ENCODE peak calls at places on chromosomes 3 and 15, in six cellular contexts. C is fibroblast of lung; M is HL-60; T is CD8-positive, alpha-beta T cell; S is uterus; U is pancreas. N is an unnamed sample.

GRCh38 chr15:100211855-100212850 is 129.6 kb downstream of the ADAMTS17 start:
- DNase-seq in S (no peak), T (no peak), U (no peak), C (no peak), M (no peak), N (no peak)

GRCh38 chr3:64176461-64176996 is 48.7 kb downstream of the PRICKLE2 start:
- DNase-seq in S (no peak), U (no peak), T (no peak), C (no peak), M (no peak), N (no peak)

GRCh38 chr15:48965972-48966371 is 2.3 kb upstream of the SHC4 start:
- DNase-seq in S (no peak), C (peak; percentile 72), T (no peak), M (peak; percentile 44), U (no peak), N (peak; percentile 68)

GRCh38 chr3:149657458-149657795 is 398 bp downstream of the WWTR1 start:
- DNase-seq in T (no peak), U (no peak), S (peak; percentile 67), M (no peak), C (peak; percentile 70), N (no peak)

GRCh38 chr3:127699098-127699945 is 26.6 kb downstream of the ABTB1 start:
- DNase-seq in C (peak; percentile 79), U (peak; percentile 46), M (no peak), T (no peak), S (no peak), N (peak; percentile 28)

GRCh38 chr3:150577854-150578253 is 25.3 kb upstream of the SELENOT start:
- DNase-seq in S (no peak), M (no peak), U (no peak), T (no peak), C (peak; percentile 20), N (no peak)

GRCh38 chr3:64530434-64531049 is 157.3 kb downstream of the ADAMTS9 start:
- DNase-seq in S (peak; percentile 74), T (no peak), M (peak; percentile 14), U (peak; percentile 70), C (peak; percentile 69), N (no peak)

GRCh38 chr3:15359677-15360397 is 27.5 kb upstream of the SH3BP5 start:
- DNase-seq in U (no peak), M (no peak), T (no peak), C (no peak), S (no peak), N (no peak)

GRCh38 chr3:159130108-159130507 is 328.3 kb downstream of the MFSD1 start:
- DNase-seq in M (no peak), T (no peak), S (no peak), C (no peak), U (no peak), N (no peak)

GRCh38 chr15:26866298-26867198 is at the start of gene GABRA5:
- DNase-seq in S (no peak), U (peak; percentile 22), M (no peak), T (no peak), C (no peak), N (no peak)

GRCh38 chr3:116005404-116005803 is 382.1 kb downstream of the GAP43 start:
- DNase-seq in T (no peak), C (peak; percentile 89), M (no peak), S (peak; percentile 28), U (no peak), N (no peak)

GRCh38 chr15:90262426-90262825 is 3.0 kb upstream of the NGRN start:
- DNase-seq in M (no peak), S (no peak), U (no peak), T (no peak), C (no peak), N (no peak)

GRCh38 chr15:81950841-81951414 is 94.9 kb downstream of the MEX3B start:
- DNase-seq in T (no peak), U (no peak), S (no peak), M (no peak), C (no peak), N (no peak)

GRCh38 chr3:57383421-57383820 is 90.9 kb upstream of the ASB14 start:
- DNase-seq in U (no peak), M (no peak), T (no peak), S (no peak), C (no peak), N (no peak)

GRCh38 chr15:39127925-39128617 is 452.8 kb upstream of the THBS1 start:
- DNase-seq in M (no peak), C (peak; percentile 91), T (no peak), U (peak; percentile 31), S (no peak), N (no peak)
- H3K27ac ChIP-seq in M (no peak overlapping the region), C (peak overlapping the region; percentile 89), T (no peak overlapping the region), U (peak overlapping the region; percentile 66), S (peak overlapping the region; percentile 41), N (no peak overlapping the region)

GRCh38 chr3:34858067-34858466 is 781.3 kb upstream of the ARPP21 start:
- DNase-seq in C (no peak), U (no peak), M (no peak), T (no peak), S (no peak), N (no peak)
- H3K4me3 ChIP-seq in C (no peak overlapping the region), U (no peak overlapping the region), M (no peak overlapping the region), T (no peak overlapping the region), S (no peak overlapping the region), N (no peak overlapping the region)

GRCh38 chr3:177553012-177553411 is 355.7 kb upstream of the TBL1XR1 start:
- DNase-seq in M (no peak), U (no peak), S (no peak), T (no peak), C (no peak), N (no peak)
- H3K27ac ChIP-seq in M (no peak overlapping the region), U (no peak overlapping the region), S (no peak overlapping the region), T (no peak overlapping the region), C (no peak overlapping the region), N (peak overlapping the region; percentile 36)

GRCh38 chr15:66707310-66708160 is 5.5 kb downstream of the SMAD6 start:
- DNase-seq in M (no peak), S (peak; percentile 61), T (no peak), C (peak; percentile 61), U (peak; percentile 44), N (no peak)

GRCh38 chr15:66705277-66705927 is 3.4 kb downstream of the SMAD6 start:
- DNase-seq in T (no peak), M (no peak), C (no peak), S (no peak), U (no peak), N (no peak)

GRCh38 chr15:66704783-66705113 is 2.7 kb downstream of the SMAD6 start:
- DNase-seq in C (no peak), S (no peak), M (no peak), U (no peak), T (no peak), N (no peak)

GRCh38 chr15:66706840-66707239 is 4.8 kb downstream of the SMAD6 start:
- DNase-seq in T (no peak), U (no peak), C (no peak), M (no peak), S (no peak), N (no peak)

GRCh38 chr15:66706225-66706732 is 4.2 kb downstream of the SMAD6 start:
- DNase-seq in T (no peak), U (no peak), S (no peak), C (peak; percentile 35), M (no peak), N (peak; percentile 83)
- H3K4me3 ChIP-seq in T (no peak overlapping the region), U (no peak overlapping the region), S (peak overlapping the region; percentile 4), C (no peak overlapping the region), M (no peak overlapping the region), N (no peak overlapping the region)

DNA sequence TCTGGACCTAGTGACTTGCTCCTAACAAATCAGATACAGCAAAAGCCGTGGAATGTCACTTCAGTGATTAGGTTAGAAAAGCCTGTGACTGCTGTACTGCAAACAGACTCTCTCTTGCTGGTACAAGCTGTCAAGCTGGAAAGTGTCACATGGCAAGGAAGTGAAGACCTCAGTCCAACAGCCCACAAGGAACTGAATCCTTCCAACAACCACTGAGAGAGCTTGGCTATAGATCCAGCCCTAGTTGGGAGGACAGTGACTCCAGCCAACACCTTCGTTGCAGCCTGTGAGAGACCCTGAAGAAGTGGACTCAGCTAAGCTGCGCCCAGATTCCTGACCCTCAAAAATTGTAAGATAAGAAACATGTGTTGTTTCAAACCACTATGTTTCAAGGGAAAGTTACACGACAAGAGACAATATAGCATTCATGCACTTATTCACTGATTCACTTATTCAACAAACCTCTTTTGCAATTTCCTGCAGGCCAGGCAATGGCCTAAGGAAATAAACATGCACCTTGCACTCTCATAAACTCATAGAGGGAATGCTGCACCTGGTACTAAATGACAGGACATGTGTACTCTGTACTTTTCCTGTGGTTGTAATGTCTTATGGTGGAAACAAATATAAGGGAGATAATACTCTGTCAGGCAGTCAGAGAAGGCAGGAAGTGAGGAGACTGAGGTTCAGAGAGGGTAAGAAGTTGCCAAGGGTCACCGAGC is 142.9 kb downstream of the CADPS start:
- DNase-seq in T (no peak), C (no peak), M (no peak), S (no peak), U (no peak), N (no peak)
- H3K27ac ChIP-seq in T (no peak overlapping the region), C (no peak overlapping the region), M (no peak overlapping the region), S (no peak overlapping the region), U (no peak overlapping the region), N (no peak overlapping the region)

DNA sequence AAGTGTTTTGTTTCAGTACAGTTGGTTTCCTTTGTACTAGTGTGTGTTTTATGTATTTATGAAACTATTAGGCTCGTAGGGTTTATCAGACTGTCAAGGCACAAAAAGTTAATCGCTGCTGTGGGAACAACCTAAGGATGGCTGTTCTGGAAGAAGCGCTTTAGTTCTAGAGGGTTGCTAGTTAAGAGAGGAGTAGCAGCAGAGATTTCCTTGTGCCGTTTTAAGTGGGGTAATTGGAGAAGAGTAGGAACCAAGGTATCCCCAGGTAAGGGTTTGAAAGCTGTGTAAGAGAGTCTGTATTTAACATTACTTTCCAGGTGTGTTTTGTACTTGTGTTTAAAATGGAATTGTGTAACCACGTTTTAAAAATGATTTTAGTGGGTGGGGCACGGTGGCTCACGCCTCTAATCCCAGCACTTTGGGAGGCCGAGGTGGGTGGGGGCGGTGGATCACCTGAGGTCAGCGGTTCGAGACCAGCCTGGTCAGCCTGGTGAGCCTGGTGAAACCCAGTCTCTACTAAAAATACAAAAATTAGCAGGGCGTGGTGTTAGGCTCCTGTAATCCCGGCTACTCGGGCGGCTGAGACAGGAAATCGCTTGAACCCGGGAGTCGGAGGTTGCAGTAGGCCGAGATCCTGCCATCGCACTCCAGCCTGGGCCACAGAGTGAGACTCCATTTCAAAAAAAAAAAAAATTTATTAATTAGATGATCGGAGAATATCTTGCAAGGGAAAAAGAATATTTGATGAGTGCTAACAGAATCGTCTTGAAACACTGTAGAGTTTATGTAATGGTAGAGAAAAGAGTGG is 2.6 kb downstream of the MORF4L1 start:
- DNase-seq in M (no peak), U (no peak), S (no peak), T (no peak), C (no peak), N (no peak)
- H3K4me3 ChIP-seq in M (peak overlapping the region; percentile 63), U (no peak overlapping the region), S (peak overlapping the region; percentile 82), T (peak overlapping the region; percentile 97), C (peak overlapping the region; percentile 99), N (peak overlapping the region; percentile 61)

GRCh38 chr3:190504354-190505125 is 9.3 kb upstream of the IL1RAP start:
- DNase-seq in T (no peak), M (peak; percentile 54), S (no peak), C (peak; percentile 32), U (no peak), N (no peak)
- H3K27ac ChIP-seq in T (no peak overlapping the region), M (no peak overlapping the region), S (no peak overlapping the region), C (no peak overlapping the region), U (no peak overlapping the region), N (no peak overlapping the region)

N was measured in aorta.